ENCODE peak calls at places on chromosome 21, in seven cellular contexts. H is adrenal gland, A is suprapubic skin, X is AG04449, J is tibial artery, R is RWPE2, S is left lung. U is an unnamed sample.

GRCh38 chr21:31750843-31751242 is 18.9 kb upstream of the SCAF4 start:
- DNase-seq in H (no peak), A (no peak), X (no peak), J (no peak), R (no peak), S (no peak), U (no peak)

GRCh38 chr21:25908495-25908894 is 173.7 kb downstream of the GABPA start:
- DNase-seq in H (no peak), A (no peak), X (no peak), J (no peak), R (no peak), S (no peak), U (no peak)

GRCh38 chr21:41406340-41406739 is 19.7 kb upstream of the MX1 start:
- DNase-seq in H (peak; percentile 50), A (peak; percentile 45), X (no peak), J (peak; percentile 28), R (no peak), S (no peak), U (no peak)

GRCh38 chr21:36255650-36256047 is 64.3 kb upstream of the MORC3 start:
- DNase-seq in H (no peak), A (no peak), X (no peak), J (no peak), R (no peak), S (no peak), U (no peak)

GRCh38 chr21:41918561-41919358 is 35.1 kb downstream of the C2CD2 start:
- DNase-seq in H (no peak), A (no peak), X (no peak), J (no peak), R (no peak), S (no peak), U (no peak)

GRCh38 chr21:41008971-41009370 is 159.0 kb upstream of the BACE2 start:
- DNase-seq in H (no peak), A (no peak), X (no peak), J (no peak), R (no peak), S (no peak), U (no peak)

GRCh38 chr21:41953831-41954653 is at the start of gene C2CD2:
- DNase-seq in H (peak; percentile 80), A (no peak), X (no peak), J (peak; percentile 88), R (no peak), S (peak; percentile 89), U (peak; percentile 42)

GRCh38 chr21:42019101-42019605 is 9.0 kb upstream of the ZBTB21 start:
- DNase-seq in H (no peak), A (peak; percentile 56), X (no peak), J (peak; percentile 42), R (no peak), S (no peak), U (no peak)

GRCh38 chr21:33117268-33117888 is 47.4 kb downstream of the OLIG1 start:
- DNase-seq in H (no peak), A (no peak), X (no peak), J (no peak), R (no peak), S (no peak), U (no peak)

GRCh38 chr21:43880111-43880985 is 15.3 kb downstream of the AGPAT3 start:
- DNase-seq in H (peak; percentile 76), A (no peak), X (no peak), J (peak; percentile 53), R (no peak), S (no peak), U (no peak)

GRCh38 chr21:43196789-43197188 is 28.0 kb downstream of the CRYAA start:
- DNase-seq in H (peak; percentile 64), A (peak; percentile 81), X (no peak), J (peak; percentile 28), R (peak; percentile 92), S (no peak), U (no peak)

GRCh38 chr21:32331444-32332305 is 33.0 kb downstream of the MRAP start:
- DNase-seq in H (peak; percentile 40), A (peak; percentile 38), X (no peak), J (peak; percentile 19), R (no peak), S (no peak), U (no peak)

GRCh38 chr21:42010507-42011493 is 640 bp upstream of the ZBTB21 start:
- DNase-seq in H (no peak), A (peak; percentile 74), X (no peak), J (no peak), R (no peak), S (peak; percentile 92), U (no peak)

GRCh38 chr21:36100971-36101641 is 31.3 kb downstream of the CBR1 start:
- DNase-seq in H (no peak), A (no peak), X (no peak), J (no peak), R (no peak), S (no peak), U (no peak)

GRCh38 chr21:44013380-44014088 is 1.4 kb downstream of the TRAPPC10 start:
- DNase-seq in H (no peak), A (no peak), X (no peak), J (no peak), R (no peak), S (no peak), U (no peak)

GRCh38 chr21:32753818-32754610 is 17.5 kb downstream of the PAXBP1 start:
- DNase-seq in H (no peak), A (no peak), X (no peak), J (no peak), R (no peak), S (no peak), U (no peak)

GRCh38 chr21:15520811-15521643 is 208.8 kb upstream of the USP25 start:
- DNase-seq in H (no peak), A (no peak), X (no peak), J (no peak), R (no peak), S (no peak), U (no peak)

DNA sequence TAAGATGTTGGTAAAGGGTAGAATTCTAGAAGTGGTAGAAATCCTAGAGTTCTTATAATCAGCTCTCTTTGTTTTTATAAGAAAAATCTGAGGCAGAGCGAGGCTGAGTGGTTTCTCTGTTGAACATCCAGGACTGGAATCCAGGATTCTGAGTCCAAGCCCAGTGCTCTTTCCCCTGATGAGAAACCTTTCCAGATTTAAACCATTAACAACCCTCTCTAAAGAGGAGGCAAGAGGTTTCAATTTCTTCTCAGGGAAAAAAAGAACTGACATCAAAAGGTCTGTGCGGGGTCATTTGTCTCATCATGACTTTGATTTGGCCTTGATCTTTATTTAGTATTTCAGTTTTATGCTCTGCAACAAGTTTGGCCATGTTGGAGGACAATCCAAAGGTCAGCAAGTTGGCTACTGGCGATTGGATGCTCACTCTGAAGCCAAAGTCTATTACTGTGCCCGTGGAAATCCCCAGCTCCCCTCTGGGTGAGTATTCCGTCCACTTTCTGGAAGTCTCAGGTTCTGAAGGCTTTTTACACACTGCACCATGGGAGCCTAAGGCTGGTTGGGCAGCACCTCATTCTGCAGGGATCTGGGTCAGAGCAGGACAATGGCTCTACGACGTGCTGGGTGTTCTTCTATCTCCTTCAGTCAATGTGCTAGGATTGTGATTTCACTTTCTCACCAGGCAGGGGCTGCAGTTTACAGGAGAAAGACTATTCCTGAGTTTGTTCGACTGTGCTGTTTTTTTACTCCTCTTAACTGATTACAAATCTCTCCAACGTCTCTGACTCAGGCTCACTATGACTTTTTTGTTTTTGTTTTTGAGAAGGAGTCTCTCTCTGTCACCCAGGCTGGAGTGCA is 18.9 kb upstream of the CCT8 start:
- DNase-seq in H (peak; percentile 64), A (no peak), X (no peak), J (no peak), R (no peak), S (no peak), U (no peak)
- TF ChIP-seq CTCF in H (no peak), A (no peak), X (peak; percentile 19), J (no peak), R (peak; percentile 26), S (no peak), U (no peak)

GRCh38 chr21:34545079-34545884 is 33.3 kb upstream of the KCNE1 start:
- DNase-seq in H (peak; percentile 74), A (no peak), X (no peak), J (no peak), R (no peak), S (no peak), U (no peak)
- H3K4me3 ChIP-seq in H (no peak overlapping the region), A (no peak overlapping the region), X (no peak overlapping the region), J (no peak overlapping the region), R (no peak overlapping the region), S (no peak overlapping the region), U (no peak overlapping the region)

DNA sequence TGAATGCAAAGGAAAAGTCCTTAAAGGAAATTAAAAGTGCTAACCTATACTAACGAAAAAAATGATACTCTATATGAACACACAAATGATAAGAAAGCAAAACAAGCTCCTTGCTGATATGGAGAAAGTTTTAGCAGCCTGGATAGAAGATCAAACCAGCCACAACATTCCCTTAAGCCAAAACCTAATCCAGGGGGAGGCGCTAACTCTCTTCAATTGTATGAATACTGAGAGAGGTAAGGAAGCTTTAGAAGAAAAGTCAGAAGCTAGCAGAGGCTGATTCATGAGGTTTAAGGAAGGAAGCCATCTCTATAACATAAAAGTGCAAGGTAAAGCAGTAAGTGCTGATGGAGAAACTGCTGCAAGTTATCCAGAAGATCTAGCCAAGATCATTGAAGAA is 3.4 kb downstream of the KRTAP23-1 start:
- DNase-seq in H (no peak), A (no peak), X (no peak), J (no peak), R (no peak), S (no peak), U (no peak)
- TF ChIP-seq CTCF in H (no peak), A (no peak), X (no peak), J (no peak), R (no peak), S (no peak), U (no peak)

GRCh38 chr21:45984584-45985095 is 3.1 kb downstream of the COL6A1 start:
- DNase-seq in H (no peak), A (no peak), X (no peak), J (no peak), R (no peak), S (no peak), U (no peak)
- H3K4me3 ChIP-seq in H (no peak overlapping the region), A (no peak overlapping the region), X (peak overlapping the region; percentile 84), J (peak overlapping the region; percentile 97), R (no peak overlapping the region), S (no peak overlapping the region), U (peak overlapping the region; percentile 98)

GRCh38 chr21:46121286-46122221 is 23.6 kb downstream of the COL6A2 start:
- DNase-seq in H (no peak), A (peak; percentile 77), X (no peak), J (peak; percentile 64), R (peak; percentile 49), S (peak; percentile 66), U (no peak)
- TF ChIP-seq CTCF in H (no peak), A (no peak), X (no peak), J (no peak), R (no peak), S (no peak), U (no peak)

GRCh38 chr21:37550618-37551405 is 184.2 kb downstream of the DYRK1A start:
- DNase-seq in H (no peak), A (no peak), X (no peak), J (no peak), R (no peak), S (no peak), U (no peak)
- H3K4me3 ChIP-seq in H (no peak overlapping the region), A (no peak overlapping the region), X (no peak overlapping the region), J (no peak overlapping the region), R (no peak overlapping the region), S (no peak overlapping the region), U (no peak overlapping the region)

GRCh38 chr21:45300786-45301520 is 13.3 kb upstream of the POFUT2 start:
- DNase-seq in H (no peak), A (peak; percentile 72), X (no peak), J (peak; percentile 68), R (peak; percentile 65), S (peak; percentile 74), U (no peak)
- TF ChIP-seq CTCF in H (no peak), A (no peak), X (no peak), J (no peak), R (no peak), S (no peak), U (no peak)

U was measured in HFF-Myc.